ENCODE peak calls at places on chromosome 13, in six cellular contexts. E is neural progenitor cell, F is fibroblast of lung, K is K562, S is IMR-90, U is mesendoderm. X is an unnamed sample. For H3K4me1, the result is how much of the 10 kb centered on the place peaks cover.

GRCh38 chr13:111903143-111903542 is 163.8 kb upstream of the SOX1 start:
- DNase-seq in E (no peak), F (no peak), K (no peak), S (no peak), U (peak), X (no peak)

GRCh38 chr13:99978781-99979452 is 2.7 kb upstream of the ZIC2 start:
- DNase-seq in E (peak), F (no peak), K (no peak), S (no peak), U (peak), X (no peak)

GRCh38 chr13:51261610-51262249 is 39.5 kb downstream of the FAM124A start:
- DNase-seq in E (no peak), F (no peak), K (no peak), S (no peak), U (no peak), X (no peak)

GRCh38 chr13:65808061-65808460 is 1422.1 kb downstream of the PCDH9 start:
- DNase-seq in E (no peak), F (peak), K (no peak), S (peak), U (no peak), X (no peak)

GRCh38 chr13:29908411-29908810 is 58.0 kb upstream of the UBL3 start:
- DNase-seq in E (no peak), F (peak), K (no peak), S (peak), U (no peak), X (no peak)

GRCh38 chr13:92187378-92187989 is 789.1 kb downstream of the GPC5 start:
- DNase-seq in E (peak), F (peak), K (peak), S (peak), U (peak), X (peak)

GRCh38 chr13:112150352-112150751 is 83.4 kb downstream of the SOX1 start:
- DNase-seq in E (no peak), F (no peak), K (no peak), S (no peak), U (no peak), X (no peak)

GRCh38 chr13:45162821-45163220 is 38.0 kb downstream of the KCTD4 start:
- DNase-seq in E (no peak), F (peak), K (no peak), S (peak), U (no peak), X (no peak)

GRCh38 chr13:39490136-39490535 is 112.9 kb downstream of the LHFPL6 start:
- DNase-seq in E (peak), F (no peak), K (no peak), S (no peak), U (peak), X (no peak)
- H3K4me1 ChIP-seq in E (under half), F (under half), K (under half), S (under half), U (under half), X (under half)

DNA sequence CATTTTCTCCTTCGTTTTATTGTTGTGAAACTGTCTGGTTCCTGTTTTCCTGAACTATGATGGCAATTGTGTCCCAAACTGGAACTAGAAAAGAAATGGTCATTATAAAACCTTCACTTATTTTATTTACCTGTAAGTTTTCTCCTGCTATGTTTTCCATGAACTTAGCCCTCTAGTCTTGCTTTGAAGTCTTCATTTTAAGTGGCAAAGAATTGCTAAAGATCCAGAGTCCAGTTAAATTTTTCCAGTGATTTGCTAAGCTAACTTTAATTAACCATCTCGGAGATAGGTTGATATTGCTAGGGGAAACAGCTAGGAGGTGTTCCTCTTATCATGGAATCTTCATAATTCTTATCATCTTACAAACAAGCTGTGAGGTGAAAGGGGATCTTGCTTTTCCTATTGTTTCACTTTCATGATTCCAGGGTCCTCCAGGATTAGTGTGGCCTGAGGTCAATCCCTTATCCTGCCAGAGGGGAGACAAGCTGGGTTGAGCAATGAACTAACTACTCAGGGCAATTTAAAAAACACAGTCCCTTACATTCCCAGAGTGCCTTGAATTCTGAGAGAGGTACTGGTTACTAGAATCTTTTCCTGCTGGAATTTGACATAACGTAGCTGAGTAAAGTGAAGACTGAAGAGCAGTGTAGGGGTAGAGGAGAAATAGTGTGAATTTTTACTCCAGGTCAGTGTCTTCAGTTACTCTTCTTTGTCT is 112.5 kb downstream of the ESD start:
- DNase-seq in E (peak), F (peak), K (no peak), S (no peak), U (peak), X (no peak)
- H3K9ac ChIP-seq in E (no peak), F (no peak), K (no peak), S (no peak), U (no peak), X (no peak)

GRCh38 chr13:97263160-97263559 is 41.0 kb downstream of the MBNL2 start:
- DNase-seq in E (no peak), F (no peak), K (no peak), S (no peak), U (no peak), X (no peak)
- H3K4me1 ChIP-seq in E (under half), F (under half), K (under half), S (under half), U (under half), X (under half)

GRCh38 chr13:22229916-22230315 is 559.0 kb downstream of the FGF9 start:
- DNase-seq in E (no peak), F (no peak), K (no peak), S (no peak), U (no peak), X (no peak)
- H3K9ac ChIP-seq in E (no peak), F (no peak), K (no peak), S (no peak), U (no peak), X (no peak)

GRCh38 chr13:46632171-46632570 is 79.2 kb downstream of the LRCH1 start:
- DNase-seq in E (no peak), F (no peak), K (no peak), S (no peak), U (no peak), X (no peak)
- H3K4me1 ChIP-seq in E (under half), F (under half), K (under half), S (under half), U (under half), X (under half)

DNA sequence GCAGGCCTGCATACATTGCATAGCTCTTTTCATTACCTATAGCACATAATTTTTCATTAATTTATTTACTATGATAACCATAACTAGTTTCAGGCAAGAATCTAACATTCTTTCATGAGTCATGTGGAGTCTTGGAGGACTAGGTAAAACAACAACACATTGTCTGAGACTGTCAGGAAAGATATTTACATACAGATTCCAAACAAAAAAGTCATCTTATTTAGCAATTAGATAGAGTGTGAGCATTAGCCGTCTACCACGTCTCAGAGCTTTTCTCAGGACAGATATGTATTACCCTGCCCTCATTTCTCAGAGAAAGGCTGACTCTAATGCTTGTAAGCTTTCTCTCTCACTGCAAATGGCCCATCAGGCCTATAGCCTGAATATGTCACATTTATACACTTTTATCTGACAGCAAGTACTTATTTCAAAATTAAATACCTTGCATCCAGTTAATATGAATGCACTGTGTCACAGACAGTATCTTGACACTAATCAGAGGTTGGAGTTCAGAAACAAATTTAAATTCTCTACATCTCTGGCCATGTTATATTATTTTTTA is 312.1 kb upstream of the PCDH20 start:
- DNase-seq in E (no peak), F (no peak), K (no peak), S (no peak), U (peak), X (no peak)
- H3K9ac ChIP-seq in E (no peak), F (no peak), K (no peak), S (no peak), U (no peak), X (no peak)

GRCh38 chr13:75754936-75755335 is 118.8 kb downstream of the LMO7 start:
- DNase-seq in E (no peak), F (no peak), K (no peak), S (no peak), U (no peak), X (no peak)

GRCh38 chr13:75751350-75751749 is 115.2 kb downstream of the LMO7 start:
- DNase-seq in E (no peak), F (no peak), K (no peak), S (no peak), U (no peak), X (no peak)

GRCh38 chr13:75749407-75749806 is 113.3 kb downstream of the LMO7 start:
- DNase-seq in E (peak), F (peak), K (no peak), S (peak), U (no peak), X (no peak)

GRCh38 chr13:75748874-75749273 is 112.7 kb downstream of the LMO7 start:
- DNase-seq in E (no peak), F (no peak), K (no peak), S (no peak), U (no peak), X (no peak)

GRCh38 chr13:75752848-75753247 is 116.7 kb downstream of the LMO7 start:
- DNase-seq in E (no peak), F (no peak), K (no peak), S (no peak), U (no peak), X (no peak)
- H3K4me1 ChIP-seq in E (under half), F (under half), K (under half), S (under half), U (under half), X (under half)